ENCODE peak calls at places on chromosomes 12 and 14, in ten cellular contexts. W is transverse colon, A is HCT116, K is HepG2, L is K562, N is GM12891, Q is sigmoid colon, I is stomach, E is endothelial cell of umbilical vein, D is SK-N-SH. Z is an unnamed sample.

GRCh38 chr12:65740873-65741600 is 83.2 kb upstream of the HMGA2 start:
- DNase-seq in W (peak), A (no peak), K (peak), L (peak), N (peak), Q (peak), I (peak), E (peak), D (peak), Z (peak)

GRCh38 chr12:12745576-12746211 is 28.5 kb downstream of the CDKN1B start:
- DNase-seq in W (no peak), A (no peak), K (no peak), L (no peak), N (no peak), Q (no peak), I (no peak), E (no peak), D (no peak), Z (no peak)

GRCh38 chr12:110304061-110304551 is 23.1 kb downstream of the ATP2A2 start:
- DNase-seq in W (no peak), A (no peak), K (no peak), L (no peak), N (no peak), Q (no peak), I (no peak), E (peak), D (no peak), Z (no peak)

GRCh38 chr12:52402377-52402776 is 3.8 kb downstream of the KRT82 start:
- DNase-seq in W (no peak), A (no peak), K (no peak), L (no peak), N (no peak), Q (peak), I (no peak), E (no peak), D (no peak), Z (no peak)

GRCh38 chr12:114895822-114896221 is 211.8 kb upstream of the TBX3 start:
- DNase-seq in W (no peak), A (no peak), K (no peak), L (no peak), N (no peak), Q (no peak), I (no peak), E (no peak), D (no peak), Z (no peak)

GRCh38 chr14:67698179-67698578 is 2.6 kb upstream of the RDH11 start:
- DNase-seq in W (no peak), A (no peak), K (no peak), L (no peak), N (no peak), Q (no peak), I (no peak), E (no peak), D (no peak), Z (no peak)

GRCh38 chr12:54009171-54010052 is 627 bp downstream of the HOXC8 start:
- DNase-seq in W (no peak), A (no peak), K (no peak), L (no peak), N (no peak), Q (no peak), I (no peak), E (no peak), D (peak), Z (no peak)

GRCh38 chr14:104567141-104567956 is 12.2 kb upstream of the C14orf180 start:
- DNase-seq in W (no peak), A (no peak), K (no peak), L (no peak), N (no peak), Q (no peak), I (no peak), E (no peak), D (peak), Z (no peak)

GRCh38 chr14:59534361-59534987 is 42.1 kb downstream of the CCDC175 start:
- DNase-seq in W (no peak), A (no peak), K (no peak), L (no peak), N (no peak), Q (no peak), I (no peak), E (no peak), D (no peak), Z (no peak)

GRCh38 chr12:120264511-120265202 is 873 bp downstream of the PXN start:
- DNase-seq in W (no peak), A (no peak), K (no peak), L (no peak), N (no peak), Q (no peak), I (no peak), E (no peak), D (no peak), Z (no peak)

GRCh38 chr14:55451398-55451797 is 11.0 kb upstream of the TBPL2 start:
- DNase-seq in W (no peak), A (no peak), K (no peak), L (no peak), N (no peak), Q (no peak), I (no peak), E (peak), D (no peak), Z (no peak)

GRCh38 chr14:35333797-35334743 is 41.9 kb downstream of the PSMA6 start:
- DNase-seq in W (no peak), A (no peak), K (peak), L (peak), N (no peak), Q (no peak), I (no peak), E (no peak), D (peak), Z (no peak)

GRCh38 chr12:42541965-42542364 is 47.6 kb downstream of the PRICKLE1 start:
- DNase-seq in W (no peak), A (no peak), K (no peak), L (no peak), N (no peak), Q (no peak), I (no peak), E (no peak), D (no peak), Z (no peak)

GRCh38 chr12:98421336-98421735 is 94.1 kb upstream of the TMPO start:
- DNase-seq in W (no peak), A (no peak), K (no peak), L (no peak), N (no peak), Q (no peak), I (no peak), E (no peak), D (peak), Z (no peak)

GRCh38 chr12:28189774-28190320 is 409 bp upstream of the CCDC91 start:
- DNase-seq in W (no peak), A (no peak), K (no peak), L (peak), N (no peak), Q (no peak), I (no peak), E (no peak), D (no peak), Z (no peak)

GRCh38 chr12:29427964-29428363 is 47.0 kb upstream of the ERGIC2 start:
- DNase-seq in W (no peak), A (peak), K (peak), L (peak), N (peak), Q (no peak), I (no peak), E (no peak), D (peak), Z (no peak)

GRCh38 chr12:105696-106095 is 39.1 kb downstream of the IQSEC3 start:
- DNase-seq in W (no peak), A (no peak), K (no peak), L (no peak), N (no peak), Q (peak), I (no peak), E (no peak), D (no peak), Z (no peak)

GRCh38 chr12:103986823-103987222 is 21.2 kb downstream of the TDG start:
- DNase-seq in W (no peak), A (no peak), K (no peak), L (no peak), N (no peak), Q (no peak), I (no peak), E (no peak), D (no peak), Z (no peak)

GRCh38 chr12:107457536-107457935 is 228.1 kb upstream of the PWP1 start:
- DNase-seq in W (no peak), A (no peak), K (no peak), L (no peak), N (no peak), Q (no peak), I (no peak), E (no peak), D (peak), Z (no peak)

GRCh38 chr12:98725481-98726247 is 80.6 kb downstream of the APAF1 start:
- DNase-seq in W (no peak), A (peak), K (peak), L (peak), N (peak), Q (no peak), I (no peak), E (peak), D (peak), Z (no peak)

GRCh38 chr14:71533396-71533795 is 398.8 kb upstream of the RGS6 start:
- DNase-seq in W (no peak), A (no peak), K (no peak), L (no peak), N (no peak), Q (no peak), I (no peak), E (no peak), D (no peak), Z (no peak)

GRCh38 chr14:102917056-102917385 is 5.4 kb upstream of the AMN start:
- DNase-seq in W (peak), A (no peak), K (no peak), L (no peak), N (no peak), Q (no peak), I (no peak), E (no peak), D (no peak), Z (no peak)

GRCh38 chr14:69612014-69612758 is 790 bp downstream of the SUSD6 start:
- DNase-seq in W (peak), A (no peak), K (no peak), L (peak), N (no peak), Q (no peak), I (no peak), E (peak), D (peak), Z (no peak)

GRCh38 chr14:51534623-51535022 is 117.1 kb upstream of the FRMD6 start:
- DNase-seq in W (no peak), A (peak), K (peak), L (no peak), N (no peak), Q (no peak), I (no peak), E (peak), D (no peak), Z (peak)
- TF ChIP-seq POLR2AphosphoS5 in W (no peak), A (peak), K (no peak), L (no peak), N (no peak), Q (no peak), I (no peak), E (peak), D (no peak), Z (no peak)

GRCh38 chr14:89368490-89369477 is 48.2 kb downstream of the FOXN3 start:
- DNase-seq in W (no peak), A (no peak), K (peak), L (no peak), N (no peak), Q (no peak), I (peak), E (no peak), D (no peak), Z (no peak)

GRCh38 chr14:89364316-89364715 is 52.7 kb downstream of the FOXN3 start:
- DNase-seq in W (no peak), A (no peak), K (no peak), L (no peak), N (no peak), Q (no peak), I (no peak), E (no peak), D (no peak), Z (no peak)

GRCh38 chr14:89367449-89368120 is 49.4 kb downstream of the FOXN3 start:
- DNase-seq in W (no peak), A (no peak), K (no peak), L (no peak), N (no peak), Q (no peak), I (peak), E (no peak), D (no peak), Z (no peak)

GRCh38 chr14:89366580-89367448 is 50.2 kb downstream of the FOXN3 start:
- DNase-seq in W (peak), A (no peak), K (no peak), L (no peak), N (no peak), Q (no peak), I (no peak), E (no peak), D (no peak), Z (no peak)

DNA sequence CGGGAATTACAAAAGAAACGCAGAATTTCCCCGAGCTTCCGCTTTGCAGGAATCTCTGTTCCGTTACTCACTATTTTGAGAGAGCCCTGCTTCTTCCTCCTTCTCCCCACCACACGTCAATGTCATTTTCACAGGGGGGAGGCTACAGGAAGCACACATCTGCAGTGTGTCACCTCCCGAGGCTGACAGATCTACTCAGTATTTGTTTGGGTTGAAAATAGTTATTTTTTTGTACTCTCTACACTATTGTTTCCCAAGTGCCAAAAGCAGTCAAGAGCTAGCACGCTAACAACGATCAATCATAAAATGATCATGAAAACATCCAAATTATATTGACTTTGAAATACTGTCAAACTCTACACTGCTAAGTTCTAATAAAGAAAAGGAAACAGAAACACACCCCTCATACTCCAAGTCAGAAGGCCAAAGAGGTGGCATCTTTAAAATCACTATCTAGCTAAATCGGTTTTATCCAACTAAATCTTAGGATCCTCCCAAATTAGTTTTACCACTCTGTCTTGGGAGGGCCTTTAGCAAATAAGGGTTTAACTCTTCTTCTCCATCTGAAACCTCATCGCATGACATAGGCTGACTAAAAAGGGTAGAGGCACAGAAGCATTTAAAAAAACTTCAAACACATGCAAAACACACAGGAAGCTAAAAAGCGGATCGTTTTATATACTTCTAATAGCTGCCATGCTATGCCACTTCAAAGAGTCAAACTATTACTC is 51.8 kb downstream of the FOXN3 start:
- DNase-seq in W (peak), A (no peak), K (no peak), L (no peak), N (peak), Q (no peak), I (peak), E (no peak), D (no peak), Z (no peak)
- TF ChIP-seq POLR2AphosphoS5 in W (no peak), A (no peak), K (no peak), L (no peak), N (no peak), Q (peak), I (peak), E (no peak), D (no peak), Z (no peak)

GRCh38 chr14:73342670-73343069 is 105.4 kb downstream of the PAPLN start:
- DNase-seq in W (no peak), A (no peak), K (no peak), L (no peak), N (no peak), Q (no peak), I (no peak), E (no peak), D (no peak), Z (no peak)

GRCh38 chr14:73339846-73340565 is 102.7 kb downstream of the PAPLN start:
- DNase-seq in W (no peak), A (no peak), K (no peak), L (peak), N (no peak), Q (no peak), I (no peak), E (no peak), D (no peak), Z (no peak)

GRCh38 chr14:73339206-73339605 is 101.9 kb downstream of the PAPLN start:
- DNase-seq in W (no peak), A (no peak), K (no peak), L (no peak), N (no peak), Q (no peak), I (no peak), E (no peak), D (no peak), Z (no peak)

GRCh38 chr14:73338551-73338950 is 101.2 kb downstream of the PAPLN start:
- DNase-seq in W (no peak), A (no peak), K (no peak), L (no peak), N (no peak), Q (no peak), I (no peak), E (no peak), D (no peak), Z (no peak)

DNA sequence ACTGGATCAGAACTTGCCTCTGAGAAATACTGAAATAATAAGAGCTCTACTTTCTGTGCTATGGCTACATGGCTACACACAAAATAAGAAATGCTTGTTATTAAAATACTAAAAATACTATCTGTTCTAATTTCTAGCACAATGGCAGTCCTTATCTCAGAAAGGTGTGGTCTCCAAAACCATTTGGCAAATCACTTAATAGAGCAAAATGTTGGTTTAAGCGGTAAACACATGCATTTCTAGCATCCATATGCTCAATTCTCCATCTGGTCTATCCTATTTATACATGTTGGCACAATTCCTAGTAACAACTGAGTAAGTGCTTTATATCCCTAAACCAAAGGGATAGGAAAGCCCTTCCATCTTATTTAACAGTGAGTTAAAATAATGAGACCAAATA is 107.0 kb downstream of the PAPLN start:
- DNase-seq in W (no peak), A (no peak), K (no peak), L (no peak), N (no peak), Q (no peak), I (no peak), E (no peak), D (no peak), Z (no peak)
- TF ChIP-seq POLR2AphosphoS5 in W (no peak), A (no peak), K (no peak), L (no peak), N (no peak), Q (no peak), I (no peak), E (no peak), D (no peak), Z (no peak)

GRCh38 chr14:96254696-96255095 is 1.3 kb upstream of the BDKRB1 start:
- DNase-seq in W (no peak), A (no peak), K (no peak), L (no peak), N (no peak), Q (peak), I (no peak), E (no peak), D (no peak), Z (no peak)
- TF ChIP-seq POLR2AphosphoS5 in W (peak), A (no peak), K (no peak), L (no peak), N (no peak), Q (peak), I (peak), E (no peak), D (no peak), Z (no peak)

DNA sequence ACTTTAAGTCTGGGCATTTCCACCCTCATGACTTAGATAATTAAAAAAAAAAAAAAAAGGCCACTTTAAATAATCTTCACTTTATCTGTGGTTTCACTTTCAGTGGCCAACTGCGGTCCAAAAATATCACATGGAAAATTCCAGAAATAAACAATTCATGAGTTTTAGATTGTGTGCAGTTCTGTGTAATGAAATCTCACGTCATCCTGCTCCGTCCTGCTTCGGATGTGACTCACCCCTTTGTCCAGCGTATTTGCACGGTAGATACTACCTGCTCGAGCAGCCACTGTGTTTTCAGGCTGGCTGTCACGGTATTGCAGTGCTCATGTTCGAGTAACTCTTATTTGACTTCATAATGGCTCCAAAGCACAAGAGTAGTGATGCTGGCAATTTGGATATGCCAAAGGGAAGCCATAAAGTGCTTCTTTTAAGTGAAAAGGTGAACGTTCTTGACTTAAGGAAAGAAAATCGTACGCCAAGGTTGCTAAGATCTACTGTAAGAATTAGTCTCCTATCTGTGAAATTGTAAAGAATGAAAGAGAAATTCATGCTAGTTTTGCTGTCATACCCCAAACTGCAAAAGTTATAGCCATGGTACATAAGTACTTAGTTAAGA is 2.4 kb downstream of the E2F7 start:
- DNase-seq in W (no peak), A (no peak), K (no peak), L (peak), N (no peak), Q (no peak), I (peak), E (peak), D (no peak), Z (no peak)
- TF ChIP-seq POLR2AphosphoS5 in W (no peak), A (no peak), K (no peak), L (no peak), N (peak), Q (peak), I (peak), E (no peak), D (no peak), Z (no peak)

Z was measured in breast epithelium.